ENCODE peak calls at places on chromosomes 13 and 19, in four cellular contexts. C, P, R and A are unnamed samples.
A peak's percentile ranks its signal among the peaks of the same experiment; 100 is the strongest.

GRCh38 chr19:42552086-42553065 is 24.1 kb upstream of the CEACAM1 start:
- DNase-seq in C (no peak), P (no peak), R (no peak), A (no peak)

GRCh38 chr19:53195265-53195879 is 2.2 kb upstream of the ZNF665 start:
- DNase-seq in C (peak; percentile 71), P (peak; percentile 89), R (peak; percentile 78), A (peak; percentile 73)

GRCh38 chr19:10299545-10300458 is 9.8 kb downstream of the ZGLP1 start:
- DNase-seq in C (peak; percentile 40), P (peak; percentile 22), R (no peak), A (no peak)

GRCh38 chr19:55452381-55453325 is 8.8 kb downstream of the ISOC2 start:
- DNase-seq in C (peak; percentile 48), P (peak; percentile 94), R (no peak), A (no peak)

GRCh38 chr19:36041831-36042230 is 9.2 kb upstream of the CLIP3 start:
- DNase-seq in C (no peak), P (peak; percentile 73), R (peak; percentile 83), A (no peak)

GRCh38 chr13:26062853-26063444 is 11.1 kb upstream of the SHISA2 start:
- DNase-seq in C (peak; percentile 42), P (peak; percentile 72), R (peak; percentile 54), A (peak; percentile 43)

GRCh38 chr19:41888926-41889325 is 5.9 kb downstream of the ARHGEF1 start:
- DNase-seq in C (no peak), P (no peak), R (no peak), A (no peak)

GRCh38 chr13:99228737-99229691 is 28.4 kb downstream of the UBAC2 start:
- DNase-seq in C (no peak), P (peak; percentile 42), R (peak; percentile 84), A (no peak)

GRCh38 chr13:34751044-34751443 is 191.0 kb upstream of the NBEA start:
- DNase-seq in C (no peak), P (no peak), R (no peak), A (no peak)